ENCODE peak calls at places on chromosomes 16 and 17, in seven cellular contexts. J, C, A, O, T, L and R are unnamed samples.

GRCh38 chr16:58024673-58025350 is 742 bp upstream of the MMP15 start:
- DNase-seq in A (no peak), T (peak), O (peak), J (peak), C (no peak), L (peak), R (peak)

GRCh38 chr17:49511810-49512209 is 16.7 kb downstream of the NGFR start:
- DNase-seq in J (peak), T (no peak), O (no peak), L (peak), A (no peak), C (no peak), R (no peak)

GRCh38 chr16:2761886-2762583 is 9.6 kb downstream of the SRRM2 start:
- DNase-seq in A (no peak), T (no peak), O (no peak), C (no peak), L (no peak), J (no peak), R (no peak)

GRCh38 chr17:18129041-18129502 is 20.5 kb downstream of the MYO15A start:
- DNase-seq in T (peak), L (no peak), O (no peak), J (no peak), A (no peak), C (peak), R (no peak)

GRCh38 chr17:77182205-77182604 is 41.4 kb downstream of the SEC14L1 start:
- DNase-seq in C (no peak), L (no peak), J (no peak), O (no peak), T (no peak), A (no peak), R (no peak)

GRCh38 chr16:50461400-50461760 is 86.8 kb upstream of the NKD1 start:
- DNase-seq in L (no peak), A (no peak), C (no peak), J (no peak), O (no peak), T (no peak), R (no peak)

GRCh38 chr16:720990-721764 is at the start of gene ANTKMT:
- DNase-seq in T (peak), C (peak), O (peak), J (peak), L (peak), A (peak), R (peak)

GRCh38 chr17:319266-319665 is 33.3 kb downstream of the RPH3AL start:
- DNase-seq in J (no peak), C (no peak), T (no peak), A (no peak), O (no peak), L (no peak), R (no peak)

GRCh38 chr17:10681866-10682446 is 15.4 kb downstream of the SCO1 start:
- DNase-seq in L (peak), J (no peak), C (peak), T (no peak), O (no peak), A (no peak), R (no peak)

GRCh38 chr16:1450218-1450617 is 5.9 kb upstream of the CCDC154 start:
- DNase-seq in J (no peak), T (no peak), A (no peak), C (no peak), L (no peak), O (peak), R (no peak)

GRCh38 chr16:56311208-56312027 is 113.9 kb downstream of the AMFR start:
- DNase-seq in J (peak), C (no peak), T (no peak), A (no peak), L (no peak), O (no peak), R (no peak)

GRCh38 chr16:55471448-55472097 is 7.4 kb upstream of the MMP2 start:
- DNase-seq in O (no peak), J (peak), T (peak), L (peak), C (peak), A (no peak), R (no peak)

GRCh38 chr17:21089145-21089544 is 37.6 kb upstream of the DHRS7B start:
- DNase-seq in C (no peak), L (no peak), T (peak), J (no peak), O (no peak), A (no peak), R (no peak)

GRCh38 chr17:1834378-1835149 is 4.8 kb downstream of the RPA1 start:
- DNase-seq in C (no peak), L (no peak), J (no peak), A (no peak), O (no peak), T (no peak), R (no peak)

GRCh38 chr17:28908640-28909098 is 5.8 kb upstream of the DHRS13 start:
- DNase-seq in C (peak), J (no peak), A (no peak), T (peak), L (no peak), O (no peak), R (no peak)

GRCh38 chr17:69638516-69638915 is 224.0 kb downstream of the MAP2K6 start:
- DNase-seq in J (no peak), A (no peak), O (no peak), T (no peak), L (no peak), C (peak), R (no peak)

GRCh38 chr16:88769617-88770458 is 15.2 kb downstream of the PIEZO1 start:
- DNase-seq in J (peak), C (no peak), L (peak), T (peak), A (peak), O (peak), R (peak)

DNA sequence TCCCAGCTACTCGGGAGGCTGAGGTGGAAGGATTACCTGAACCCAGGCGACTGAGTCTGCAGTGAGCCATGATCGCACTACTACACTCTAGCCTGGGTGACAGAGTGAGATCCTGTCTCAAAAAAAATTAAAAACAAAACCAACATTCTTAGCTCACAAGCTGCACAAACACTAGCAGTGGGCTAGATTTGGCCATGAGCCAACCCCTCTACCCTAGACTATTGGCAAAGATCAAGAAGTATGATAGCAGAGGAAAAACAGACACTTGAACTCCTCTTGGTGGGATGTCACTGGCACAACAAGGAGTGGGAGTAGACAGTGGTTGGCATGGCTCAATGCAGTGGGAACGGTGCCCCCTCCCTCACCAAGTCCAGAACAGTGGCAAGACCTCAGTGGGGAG is 19.6 kb upstream of the RIPOR1 start:
- DNase-seq in O (no peak), J (no peak), L (no peak), C (no peak), A (no peak), T (no peak), R (no peak)
- H4K8ac ChIP-seq in O (peak), J (no peak), L (no peak), C (no peak), A (peak), T (no peak), R (no peak)

DNA sequence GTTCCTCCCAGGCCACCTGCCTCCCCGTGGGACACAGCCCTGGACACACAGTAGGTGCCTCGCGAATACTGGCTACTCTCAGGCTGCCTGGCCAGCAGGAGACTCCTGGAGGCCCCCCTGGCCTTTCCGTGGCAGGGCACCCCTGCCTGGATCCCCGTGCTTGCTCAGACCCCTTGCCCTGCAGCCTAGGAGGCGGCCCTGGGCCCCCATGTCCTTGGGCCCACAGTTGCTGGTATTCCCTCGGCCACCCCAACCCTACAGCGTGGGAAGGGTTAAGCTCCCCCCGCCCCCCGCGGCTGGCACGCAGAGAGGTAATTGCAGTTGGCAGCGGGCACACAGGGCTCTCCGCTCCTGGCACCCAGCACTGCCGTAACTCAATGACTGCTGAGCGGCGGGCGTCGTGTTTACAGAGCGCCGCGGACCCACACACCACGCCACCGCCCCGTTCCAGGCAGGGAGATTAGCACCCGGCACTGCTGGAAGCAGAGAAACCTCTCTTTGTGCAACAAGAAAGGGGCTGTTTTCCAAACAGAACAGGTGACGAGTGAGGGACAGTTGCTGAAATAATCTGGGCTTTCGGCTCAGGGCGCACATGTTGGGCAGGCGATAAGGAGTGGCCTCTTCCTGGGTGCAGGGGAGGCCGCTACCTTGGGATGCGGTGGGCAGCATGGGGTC is 32.3 kb downstream of the BAHCC1 start:
- DNase-seq in A (no peak), J (no peak), L (no peak), T (no peak), C (no peak), O (no peak), R (no peak)
- H4K8ac ChIP-seq in A (no peak), J (no peak), L (no peak), T (no peak), C (no peak), O (no peak), R (no peak)

GRCh38 chr16:75296606-75297005 is 45.2 kb upstream of the BCAR1 start:
- DNase-seq in T (peak), J (no peak), A (no peak), L (no peak), C (peak), O (no peak), R (no peak)
- H4K8ac ChIP-seq in T (no peak), J (no peak), A (no peak), L (no peak), C (no peak), O (no peak), R (no peak)

DNA sequence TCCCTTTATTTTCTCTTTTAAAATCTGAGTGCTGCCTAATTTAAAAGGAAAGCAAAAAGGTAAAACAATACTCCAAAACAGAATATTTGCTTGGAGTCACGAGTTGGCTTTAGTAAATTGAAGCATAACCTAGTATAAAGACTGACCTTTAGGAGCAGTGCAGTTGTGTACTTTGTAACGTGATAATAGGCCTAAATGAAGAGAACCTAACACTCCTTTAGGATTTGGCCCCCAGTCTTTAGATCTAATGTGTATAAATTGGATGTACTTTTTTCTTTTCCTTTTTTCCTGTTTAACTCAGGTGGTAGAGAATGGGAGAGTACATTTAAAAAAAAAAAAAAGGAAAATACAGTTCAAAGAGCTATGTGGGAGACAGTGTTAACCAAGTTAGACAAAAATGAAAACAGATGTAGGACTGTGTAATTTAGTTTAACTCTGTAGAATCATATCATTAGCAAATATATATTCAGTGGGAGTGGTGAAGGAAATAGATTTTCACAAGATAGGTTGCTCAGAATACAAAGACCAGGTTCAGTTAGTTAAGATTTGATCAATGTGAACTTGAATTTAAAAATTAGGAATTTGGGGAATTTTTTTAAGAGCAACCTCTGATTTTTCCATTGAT is 16.8 kb downstream of the CPD start:
- DNase-seq in T (no peak), A (no peak), C (no peak), J (no peak), O (no peak), L (no peak), R (no peak)
- H4K8ac ChIP-seq in T (no peak), A (no peak), C (no peak), J (no peak), O (no peak), L (no peak), R (no peak)

GRCh38 chr17:39737761-39738567 is at the start of gene GRB7:
- DNase-seq in T (no peak), A (no peak), J (peak), C (no peak), L (peak), O (peak), R (peak)
- H4K8ac ChIP-seq in T (no peak), A (no peak), J (no peak), C (no peak), L (peak), O (peak), R (no peak)